ENCODE peak calls at places on chromosomes 16 and 17, in nine cellular contexts. A is foreskin keratinocyte, P is neural progenitor cell, D is GM23338, T is fibroblast of lung, U is lung, M is A673, J is Peyer's patch, Y is MM.1S. I is an unnamed sample.

GRCh38 chr17:39547713-39548478 is 59.8 kb downstream of the NEUROD2 start:
- DNase-seq in U (peak), J (peak), A (peak), T (peak), Y (peak), D (peak), P (peak), M (peak), I (peak)

GRCh38 chr17:49588726-49589555 is 13.3 kb downstream of the NXPH3 start:
- DNase-seq in P (no peak), T (peak), U (no peak), M (no peak), D (no peak), Y (no peak), J (no peak), A (no peak), I (no peak)

GRCh38 chr16:48537275-48537674 is 72.7 kb downstream of the N4BP1 start:
- DNase-seq in T (no peak), U (no peak), D (no peak), P (no peak), M (no peak), A (no peak), Y (no peak), J (no peak), I (no peak)

GRCh38 chr17:75051941-75052340 is 4.9 kb downstream of the KCTD2 start:
- DNase-seq in A (no peak), J (no peak), P (no peak), M (no peak), T (no peak), D (no peak), U (no peak), Y (no peak), I (no peak)

GRCh38 chr17:7393613-7394451 is 493 bp downstream of the PLSCR3 start:
- DNase-seq in T (no peak), M (peak), A (peak), U (no peak), Y (peak), J (peak), P (peak), D (peak), I (peak)

GRCh38 chr17:34717092-34717491 is 137.7 kb downstream of the TMEM132E start:
- DNase-seq in P (no peak), Y (no peak), A (no peak), T (no peak), M (no peak), U (no peak), D (no peak), J (no peak), I (no peak)

GRCh38 chr16:29806096-29806579 is at the start of gene MAZ:
- DNase-seq in T (peak), J (no peak), Y (peak), U (no peak), A (no peak), P (no peak), M (peak), D (no peak), I (peak)

GRCh38 chr17:2965621-2966275 is 97.7 kb downstream of the OR1D5 start:
- DNase-seq in M (no peak), T (peak), A (peak), Y (no peak), D (no peak), U (no peak), J (no peak), P (no peak), I (peak)

GRCh38 chr16:8893976-8894690 is 12.0 kb downstream of the LITAFD start:
- DNase-seq in J (peak), T (no peak), U (no peak), Y (no peak), A (no peak), P (no peak), D (no peak), M (no peak), I (no peak)

GRCh38 chr16:12300490-12300889 is 324.0 kb downstream of the SNX29 start:
- DNase-seq in M (no peak), A (no peak), Y (no peak), T (no peak), D (no peak), U (no peak), P (no peak), J (no peak), I (no peak)

GRCh38 chr17:72562628-72563188 is 441.9 kb downstream of the SOX9 start:
- DNase-seq in Y (no peak), J (no peak), U (no peak), M (no peak), P (no peak), A (no peak), T (no peak), D (no peak), I (no peak)

GRCh38 chr16:75065149-75065807 is 51.3 kb downstream of the LDHD start:
- DNase-seq in M (no peak), D (no peak), A (no peak), P (no peak), U (no peak), J (peak), Y (no peak), T (no peak), I (no peak)

DNA sequence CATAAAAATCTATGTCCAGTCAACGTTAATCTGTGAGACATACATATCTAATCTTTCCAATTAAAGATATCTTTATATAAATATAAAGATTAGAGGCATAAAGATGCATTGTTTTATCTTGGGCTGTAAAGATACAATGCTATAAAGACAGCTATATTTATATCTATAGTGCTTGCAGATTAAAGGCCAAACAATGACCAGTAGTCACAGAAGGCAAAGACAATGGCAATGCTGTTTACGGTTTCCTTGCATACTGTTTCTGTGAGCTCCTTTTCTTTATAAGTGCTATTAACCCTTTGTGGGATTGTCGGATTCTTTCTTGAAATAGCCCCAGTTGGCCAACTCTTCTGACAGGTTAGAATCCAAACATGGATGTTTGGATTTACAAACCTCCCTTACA is 85.5 kb upstream of the SALL1 start:
- DNase-seq in A (no peak), P (no peak), M (no peak), T (no peak), U (no peak), Y (no peak), J (no peak), D (peak), I (no peak)
- H3K27ac ChIP-seq in A (no peak), P (no peak), M (no peak), T (no peak), U (no peak), Y (no peak), J (no peak), D (no peak), I (no peak)

GRCh38 chr16:58195771-58196170 is 2.1 kb downstream of the CSNK2A2 start:
- DNase-seq in T (no peak), Y (no peak), M (no peak), A (no peak), D (no peak), U (no peak), P (no peak), J (no peak), I (no peak)

GRCh38 chr16:58197314-58198012 is 443 bp downstream of the CSNK2A2 start:
- DNase-seq in M (no peak), J (peak), P (peak), A (no peak), Y (no peak), D (peak), T (no peak), U (no peak), I (peak)

GRCh38 chr16:58195344-58195743 is 2.6 kb downstream of the CSNK2A2 start:
- DNase-seq in J (no peak), A (no peak), P (no peak), T (no peak), D (no peak), Y (no peak), M (no peak), U (no peak), I (no peak)

GRCh38 chr16:58198022-58198683 is at the start of gene CSNK2A2:
- DNase-seq in U (peak), T (peak), A (no peak), J (peak), M (peak), D (peak), P (peak), Y (peak), I (peak)

GRCh38 chr16:58196898-58197313 is 1.0 kb downstream of the CSNK2A2 start:
- DNase-seq in Y (no peak), J (no peak), P (peak), M (peak), T (peak), A (no peak), D (peak), U (no peak), I (peak)
- TF ChIP-seq CTCF in Y (no peak), J (no peak), P (no peak), M (no peak), T (no peak), A (no peak), D (no peak), U (no peak), I (no peak)

GRCh38 chr16:57019746-57020145 is 30.4 kb downstream of the NLRC5 start:
- DNase-seq in J (no peak), T (no peak), U (no peak), Y (no peak), A (no peak), D (no peak), M (no peak), P (no peak), I (no peak)
- H3K27ac ChIP-seq in J (no peak), T (no peak), U (no peak), Y (no peak), A (no peak), D (no peak), M (no peak), P (no peak), I (no peak)

GRCh38 chr17:58096892-58097291 is 13.7 kb downstream of the DYNLL2 start:
- DNase-seq in T (no peak), A (no peak), J (no peak), U (no peak), P (no peak), M (no peak), Y (no peak), D (peak), I (no peak)
- TF ChIP-seq CTCF in T (no peak), A (peak), J (no peak), U (no peak), P (peak), M (peak), Y (peak), D (peak), I (no peak)

DNA sequence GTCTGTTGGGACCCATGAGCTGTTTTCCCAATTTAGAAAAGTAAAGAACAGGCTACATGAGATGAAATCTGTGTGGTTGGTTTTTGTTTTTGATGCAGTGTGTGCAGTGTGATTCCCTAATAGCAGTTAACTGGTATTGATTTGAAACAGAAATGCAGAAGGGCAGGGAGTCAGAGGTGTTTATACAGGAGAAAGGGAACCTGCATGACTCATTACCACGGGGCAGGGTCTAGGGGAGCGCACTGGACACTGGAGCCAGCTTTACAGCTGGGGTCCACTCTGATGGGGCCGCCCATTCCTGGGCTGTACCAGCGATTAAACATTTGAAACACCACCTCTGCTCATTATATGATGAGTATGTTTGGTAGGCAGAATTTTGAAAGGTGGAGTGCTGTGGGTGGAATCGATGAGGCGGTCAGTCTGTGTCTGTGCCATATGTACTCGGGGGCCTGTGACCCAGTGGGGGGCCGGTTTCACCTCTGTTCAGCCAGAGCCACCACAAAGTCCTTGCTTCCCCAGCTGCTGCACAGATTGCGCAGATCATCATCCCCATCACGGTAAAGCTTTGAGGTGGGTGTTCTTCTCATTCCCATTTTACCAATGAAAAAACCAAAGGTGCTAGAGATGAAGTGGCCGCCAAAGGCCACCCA is 142.5 kb downstream of the CMIP start:
- DNase-seq in A (no peak), Y (no peak), M (no peak), U (no peak), J (no peak), P (no peak), D (no peak), T (no peak), I (no peak)
- H3K27ac ChIP-seq in A (peak), Y (no peak), M (no peak), U (no peak), J (no peak), P (no peak), D (peak), T (no peak), I (peak)

DNA sequence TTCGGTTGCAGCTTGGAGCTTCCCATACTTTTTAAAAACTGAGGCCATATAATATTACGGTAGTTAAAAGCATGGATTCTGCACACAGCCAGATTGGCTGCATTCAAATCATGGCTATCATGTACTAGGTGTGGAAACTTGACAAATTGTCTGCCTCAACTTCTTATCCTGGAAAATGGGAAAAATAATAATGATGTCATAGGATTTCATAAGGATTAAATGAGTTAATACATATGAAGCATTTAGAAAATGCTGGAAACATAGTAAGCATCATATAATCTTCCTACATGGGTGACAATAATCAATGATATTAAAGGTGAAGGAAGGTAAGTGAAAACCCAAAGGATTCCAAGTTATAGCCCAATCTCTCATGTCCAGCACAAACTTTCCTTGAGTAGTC is 588.5 kb upstream of the HSBP1 start:
- DNase-seq in P (no peak), J (no peak), D (no peak), A (no peak), M (no peak), Y (no peak), T (no peak), U (no peak), I (no peak)
- TF ChIP-seq CTCF in P (no peak), J (no peak), D (no peak), A (no peak), M (no peak), Y (no peak), T (no peak), U (no peak), I (no peak)